ENCODE peak calls at places on chromosomes 4 and X, in ten cellular contexts. P is nephron progenitor cell; D is NCI-H1930; Y is H9; J is activated CD4-positive, alpha-beta T cell treated with anti-CD3 and anti-CD28 coated beads for 1 hour; E is endothelial cell; L is hypothalamus; K is lower leg skin; S is activated naive CD4-positive, alpha-beta T cell; I is cerebellar cortex. C is an unnamed sample.
A peak's percentile ranks its signal among the peaks of the same experiment; 100 is the strongest.

GRCh38 chrX:154072192-154072591 is 25.3 kb downstream of the MECP2 start:
- DNase-seq in Y (no peak), J (no peak), P (no peak), D (no peak), E (no peak), K (no peak), S (no peak), L (no peak), I (no peak), C (no peak)

GRCh38 chrX:41241962-41242361 is 92.0 kb upstream of the DDX3X start:
- DNase-seq in Y (no peak), S (no peak), I (no peak), E (no peak), J (no peak), K (no peak), P (no peak), L (no peak), D (no peak), C (no peak)

GRCh38 chr4:157043131-157043530 is 32.8 kb upstream of the GLRB start:
- DNase-seq in P (peak; percentile 12), L (no peak), D (no peak), S (no peak), K (no peak), I (no peak), E (peak; percentile 50), Y (peak; percentile 52), J (no peak), C (no peak)

GRCh38 chr4:621296-622070 is 3.9 kb upstream of the PDE6B start:
- DNase-seq in J (no peak), E (no peak), L (no peak), I (no peak), Y (no peak), P (no peak), S (no peak), D (no peak), K (peak; percentile 70), C (no peak)

GRCh38 chr4:24470681-24471622 is 113.4 kb downstream of the DHX15 start:
- DNase-seq in S (no peak), K (no peak), L (peak; percentile 41), J (no peak), Y (peak; percentile 43), P (peak; percentile 63), D (no peak), E (peak; percentile 38), I (peak; percentile 48), C (peak; percentile 2)

GRCh38 chr4:66653937-66654336 is 891.4 kb downstream of the CENPC start:
- DNase-seq in D (no peak), J (no peak), K (no peak), S (no peak), I (no peak), L (no peak), P (no peak), Y (no peak), E (no peak), C (no peak)

GRCh38 chrX:110852180-110852579 is 56.6 kb upstream of the CHRDL1 start:
- DNase-seq in L (no peak), P (peak; percentile 36), D (no peak), Y (no peak), J (no peak), S (no peak), K (no peak), I (no peak), E (peak; percentile 20), C (no peak)

GRCh38 chr4:88843067-88843723 is 145.6 kb upstream of the NAP1L5 start:
- DNase-seq in Y (no peak), I (no peak), S (no peak), K (no peak), P (no peak), E (no peak), J (no peak), L (no peak), D (no peak), C (no peak)